ENCODE peak calls at places on chromosomes 6 and 20, in five cellular contexts. One of them, this sample, is unnamed.

GRCh38 chr20:63908008-63908682 is 13.2 kb downstream of the DNAJC5 start:
- DNase-seq in Caco-2: peak
- DNase-seq in GM06990: no peak
- DNase-seq in hepatocyte: peak
- DNase-seq in progenitor cell of endocrine pancreas: no peak
- DNase-seq in this sample: no peak

GRCh38 chr6:30646450-30647038 is 389 bp upstream of the C6orf136 start:
- DNase-seq in Caco-2: peak
- DNase-seq in GM06990: no peak
- DNase-seq in hepatocyte: peak
- DNase-seq in progenitor cell of endocrine pancreas: peak
- DNase-seq in this sample: no peak

GRCh38 chr20:25317351-25318075 is 69.6 kb downstream of the PYGB start:
- DNase-seq in Caco-2: no peak
- DNase-seq in GM06990: no peak
- DNase-seq in hepatocyte: no peak
- DNase-seq in progenitor cell of endocrine pancreas: no peak
- DNase-seq in this sample: no peak

GRCh38 chr20:1505361-1505760 is 14.1 kb upstream of the SIRPB2 start:
- DNase-seq in Caco-2: no peak
- DNase-seq in GM06990: no peak
- DNase-seq in hepatocyte: no peak
- DNase-seq in progenitor cell of endocrine pancreas: no peak
- DNase-seq in this sample: no peak

GRCh38 chr6:88165877-88166492 is at the start of gene CNR1:
- DNase-seq in Caco-2: no peak
- DNase-seq in GM06990: peak
- DNase-seq in hepatocyte: peak
- DNase-seq in progenitor cell of endocrine pancreas: peak
- DNase-seq in this sample: no peak

GRCh38 chr20:5749512-5750490 is at the start of gene SHLD1:
- DNase-seq in Caco-2: peak
- DNase-seq in GM06990: peak
- DNase-seq in hepatocyte: peak
- DNase-seq in progenitor cell of endocrine pancreas: peak
- DNase-seq in this sample: peak

GRCh38 chr6:98832282-98833100 is 1.9 kb upstream of the POU3F2 start:
- DNase-seq in Caco-2: no peak
- DNase-seq in GM06990: no peak
- DNase-seq in hepatocyte: peak
- DNase-seq in progenitor cell of endocrine pancreas: no peak
- DNase-seq in this sample: peak

GRCh38 chr20:11001767-11002540 is 328.2 kb upstream of the JAG1 start:
- DNase-seq in Caco-2: no peak
- DNase-seq in GM06990: no peak
- DNase-seq in hepatocyte: peak
- DNase-seq in progenitor cell of endocrine pancreas: no peak
- DNase-seq in this sample: no peak

GRCh38 chr20:57686931-57687652 is 22.7 kb downstream of the PMEPA1 start:
- DNase-seq in Caco-2: no peak
- DNase-seq in GM06990: no peak
- DNase-seq in hepatocyte: no peak
- DNase-seq in progenitor cell of endocrine pancreas: no peak
- DNase-seq in this sample: peak

GRCh38 chr6:33781105-33781975 is 7.6 kb downstream of the LEMD2 start:
- DNase-seq in Caco-2: no peak
- DNase-seq in GM06990: no peak
- DNase-seq in hepatocyte: no peak
- DNase-seq in progenitor cell of endocrine pancreas: no peak
- DNase-seq in this sample: no peak
- TF ChIP-seq CTCF in Caco-2: no peak
- TF ChIP-seq CTCF in GM06990: no peak
- TF ChIP-seq CTCF in hepatocyte: no peak
- TF ChIP-seq CTCF in progenitor cell of endocrine pancreas: no peak
- TF ChIP-seq CTCF in this sample: no peak

GRCh38 chr6:27128796-27129094 is 118.8 kb upstream of the PRSS16 start:
- DNase-seq in Caco-2: no peak
- DNase-seq in GM06990: no peak
- DNase-seq in hepatocyte: no peak
- DNase-seq in progenitor cell of endocrine pancreas: no peak
- DNase-seq in this sample: no peak

GRCh38 chr6:27126046-27126814 is 121.3 kb upstream of the PRSS16 start:
- DNase-seq in Caco-2: no peak
- DNase-seq in GM06990: no peak
- DNase-seq in hepatocyte: no peak
- DNase-seq in progenitor cell of endocrine pancreas: no peak
- DNase-seq in this sample: no peak

GRCh38 chr6:27129095-27129815 is 118.2 kb upstream of the PRSS16 start:
- DNase-seq in Caco-2: no peak
- DNase-seq in GM06990: no peak
- DNase-seq in hepatocyte: no peak
- DNase-seq in progenitor cell of endocrine pancreas: no peak
- DNase-seq in this sample: no peak

GRCh38 chr6:27127874-27128795 is 119.4 kb upstream of the PRSS16 start:
- DNase-seq in Caco-2: no peak
- DNase-seq in GM06990: no peak
- DNase-seq in hepatocyte: no peak
- DNase-seq in progenitor cell of endocrine pancreas: no peak
- DNase-seq in this sample: no peak

DNA sequence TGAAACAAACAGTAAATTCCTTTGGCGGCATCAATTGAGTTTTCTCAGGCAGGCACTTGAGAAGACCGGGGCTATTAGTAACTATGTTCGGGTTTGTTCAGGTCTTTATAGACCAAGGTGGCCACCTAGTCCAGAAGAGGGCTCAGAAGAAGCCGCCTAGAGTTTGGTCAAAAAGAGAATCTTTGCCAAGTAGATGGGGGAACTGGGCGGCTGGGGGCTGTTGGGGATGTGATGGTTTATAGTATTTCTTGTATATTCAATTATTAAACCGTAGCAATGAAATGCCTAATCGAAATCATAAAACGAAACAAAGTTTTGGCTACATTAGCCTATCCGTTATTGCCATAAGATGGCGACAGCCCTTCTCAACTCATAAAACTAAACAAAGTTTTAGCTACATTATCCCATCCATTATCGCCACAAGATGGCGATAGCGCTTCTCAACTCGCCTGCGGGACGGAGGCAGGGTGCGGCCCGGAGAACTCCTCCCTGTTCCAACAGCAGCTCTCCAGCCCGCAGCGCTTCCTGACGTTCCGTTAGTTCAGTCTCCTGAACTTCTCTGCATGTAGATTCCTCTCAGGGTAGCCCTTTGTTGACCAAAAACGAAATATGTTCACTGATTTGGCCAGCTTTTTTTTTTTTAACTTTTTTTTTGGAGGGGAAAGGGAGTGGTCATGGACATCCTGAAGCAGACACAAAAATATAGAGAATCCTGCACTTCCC is 120.5 kb upstream of the PRSS16 start:
- DNase-seq in Caco-2: peak
- DNase-seq in GM06990: peak
- DNase-seq in hepatocyte: peak
- DNase-seq in progenitor cell of endocrine pancreas: peak
- DNase-seq in this sample: peak
- TF ChIP-seq CTCF in Caco-2: peak
- TF ChIP-seq CTCF in GM06990: peak
- TF ChIP-seq CTCF in hepatocyte: peak
- TF ChIP-seq CTCF in progenitor cell of endocrine pancreas: peak
- TF ChIP-seq CTCF in this sample: peak

GRCh38 chr20:12570371-12570770 is 438.4 kb upstream of the SPTLC3 start:
- DNase-seq in Caco-2: peak
- DNase-seq in GM06990: no peak
- DNase-seq in hepatocyte: peak
- DNase-seq in progenitor cell of endocrine pancreas: no peak
- DNase-seq in this sample: no peak
- TF ChIP-seq CTCF in Caco-2: peak
- TF ChIP-seq CTCF in GM06990: no peak
- TF ChIP-seq CTCF in hepatocyte: peak
- TF ChIP-seq CTCF in progenitor cell of endocrine pancreas: peak
- TF ChIP-seq CTCF in this sample: peak

GRCh38 chr6:157420497-157420896 is 39.5 kb downstream of the ZDHHC14 start:
- DNase-seq in Caco-2: no peak
- DNase-seq in GM06990: no peak
- DNase-seq in hepatocyte: no peak
- DNase-seq in progenitor cell of endocrine pancreas: no peak
- DNase-seq in this sample: no peak
- TF ChIP-seq CTCF in Caco-2: no peak
- TF ChIP-seq CTCF in GM06990: no peak
- TF ChIP-seq CTCF in hepatocyte: no peak
- TF ChIP-seq CTCF in progenitor cell of endocrine pancreas: no peak
- TF ChIP-seq CTCF in this sample: no peak

GRCh38 chr6:142399739-142400138 is 97.9 kb downstream of the ADGRG6 start:
- DNase-seq in Caco-2: no peak
- DNase-seq in GM06990: no peak
- DNase-seq in hepatocyte: no peak
- DNase-seq in progenitor cell of endocrine pancreas: no peak
- DNase-seq in this sample: no peak
- TF ChIP-seq CTCF in Caco-2: no peak
- TF ChIP-seq CTCF in GM06990: no peak
- TF ChIP-seq CTCF in hepatocyte: no peak
- TF ChIP-seq CTCF in progenitor cell of endocrine pancreas: no peak
- TF ChIP-seq CTCF in this sample: no peak

DNA sequence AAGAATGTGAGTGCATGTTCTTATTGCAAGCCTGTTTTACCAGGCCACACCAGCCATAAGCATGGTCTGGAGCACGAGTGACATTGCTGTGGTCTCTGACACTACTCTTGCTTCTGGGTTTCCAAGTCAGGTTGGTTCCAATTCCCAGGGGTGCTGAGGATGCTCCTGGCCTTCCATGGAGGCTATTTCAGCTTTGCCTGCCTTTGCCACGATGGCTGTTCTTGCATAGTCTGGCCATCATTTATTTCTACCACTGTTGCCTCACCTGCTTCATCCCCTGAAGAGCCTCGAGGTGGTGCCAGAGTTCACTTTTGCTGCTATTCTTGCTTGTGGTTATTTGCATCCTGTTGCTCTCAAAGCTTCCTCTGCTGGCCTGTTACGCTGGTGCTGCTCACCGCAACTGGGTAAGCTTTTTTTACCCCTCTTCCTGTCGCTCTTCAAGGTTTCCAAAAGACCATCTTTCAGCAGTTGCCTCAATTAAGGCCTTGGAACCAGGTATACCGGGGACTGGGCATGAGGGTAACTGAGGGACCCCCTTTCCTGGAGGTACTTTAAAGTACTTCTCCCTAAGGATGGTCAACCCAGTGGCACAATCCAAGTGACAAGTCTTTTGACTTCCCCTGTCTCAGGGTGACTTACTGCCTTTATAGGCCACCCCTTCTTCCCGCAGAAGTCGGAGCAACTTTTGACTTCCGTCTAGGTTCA is 64.5 kb downstream of the AKAP7 start:
- DNase-seq in Caco-2: peak
- DNase-seq in GM06990: peak
- DNase-seq in hepatocyte: peak
- DNase-seq in progenitor cell of endocrine pancreas: peak
- DNase-seq in this sample: peak
- TF ChIP-seq CTCF in Caco-2: peak
- TF ChIP-seq CTCF in GM06990: peak
- TF ChIP-seq CTCF in hepatocyte: peak
- TF ChIP-seq CTCF in progenitor cell of endocrine pancreas: peak
- TF ChIP-seq CTCF in this sample: peak

This sample was measured in GM13977.